ENCODE peak calls at places on chromosomes 5 and 9, in five cellular contexts. B is pancreas, R is breast epithelium, Z is uterus, U is epithelial cell of esophagus. J is an unnamed sample.

GRCh38 chr9:36503172-36504153 is 69.2 kb upstream of the MELK start:
- DNase-seq in Z (no peak), R (no peak), U (no peak), B (no peak), J (no peak)

GRCh38 chr9:123320814-123321213 is 35.2 kb upstream of the CRB2 start:
- DNase-seq in U (no peak), B (no peak), R (no peak), Z (no peak), J (no peak)

GRCh38 chr5:44011518-44011917 is 377.7 kb downstream of the FGF10 start:
- DNase-seq in R (no peak), Z (no peak), B (no peak), U (no peak), J (no peak)

GRCh38 chr5:141879941-141880738 is 1.9 kb upstream of the PCDH1 start:
- DNase-seq in Z (no peak), B (no peak), R (no peak), U (no peak), J (peak)

GRCh38 chr5:64637837-64638443 is 52.4 kb upstream of the SHISAL2B start:
- DNase-seq in Z (no peak), R (no peak), U (no peak), B (no peak), J (no peak)

GRCh38 chr5:35058395-35058794 is 10.6 kb upstream of the AGXT2 start:
- DNase-seq in Z (no peak), U (no peak), B (no peak), R (no peak), J (no peak)

GRCh38 chr5:55982957-55983381 is 11.8 kb downstream of the IL6ST start:
- DNase-seq in U (peak), B (no peak), Z (no peak), R (no peak), J (no peak)

GRCh38 chr5:19564036-19564435 is 424.0 kb downstream of the CDH18 start:
- DNase-seq in Z (no peak), R (no peak), U (no peak), B (no peak), J (no peak)

GRCh38 chr9:13213337-13213736 is 66.2 kb downstream of the MPDZ start:
- DNase-seq in Z (no peak), R (no peak), U (peak), B (no peak), J (no peak)

GRCh38 chr9:88460583-88461332 is 72.5 kb downstream of the SPIN1 start:
- DNase-seq in R (no peak), Z (no peak), U (peak), B (no peak), J (no peak)

GRCh38 chr9:89175739-89176360 is 2.8 kb downstream of the SHC3 start:
- DNase-seq in Z (no peak), B (no peak), R (no peak), U (no peak), J (no peak)

GRCh38 chr5:107670028-107670926 is 460 bp downstream of the EFNA5 start:
- DNase-seq in B (peak), Z (no peak), U (peak), R (no peak), J (peak)

GRCh38 chr5:15885156-15885555 is 294.4 kb downstream of the MARCHF11 start:
- DNase-seq in U (peak), R (no peak), Z (no peak), B (no peak), J (no peak)

GRCh38 chr5:138778234-138778633 is 25.0 kb downstream of the CTNNA1 start:
- DNase-seq in U (no peak), R (no peak), B (no peak), Z (no peak), J (no peak)

GRCh38 chr5:73751254-73751914 is 125.4 kb downstream of the ARHGEF28 start:
- DNase-seq in B (no peak), R (no peak), U (no peak), Z (no peak), J (no peak)

GRCh38 chr5:92328584-92329259 is 945.6 kb upstream of the ARRDC3 start:
- DNase-seq in R (no peak), U (no peak), B (no peak), Z (no peak), J (no peak)

GRCh38 chr9:91992636-91993035 is 42.6 kb upstream of the ROR2 start:
- DNase-seq in U (no peak), B (no peak), Z (no peak), R (no peak), J (no peak)

GRCh38 chr9:75238311-75238976 is 150.1 kb downstream of the OSTF1 start:
- DNase-seq in U (peak), R (no peak), B (peak), Z (no peak), J (peak)

GRCh38 chr5:138245717-138246116 is 28.7 kb downstream of the GFRA3 start:
- DNase-seq in R (no peak), B (no peak), U (no peak), Z (no peak), J (no peak)

GRCh38 chr9:117535439-117535838 is 120.6 kb upstream of the ASTN2 start:
- DNase-seq in Z (no peak), U (no peak), B (no peak), R (no peak), J (no peak)

GRCh38 chr9:33082135-33082534 is 5.7 kb upstream of the SMU1 start:
- DNase-seq in Z (no peak), B (no peak), U (no peak), R (no peak), J (no peak)

GRCh38 chr9:88056876-88057275 is 81.4 kb downstream of the SPATA31C2 start:
- DNase-seq in R (no peak), Z (no peak), B (no peak), U (peak), J (no peak)

GRCh38 chr5:163695817-163696216 is 190.4 kb downstream of the MAT2B start:
- DNase-seq in U (no peak), Z (no peak), R (no peak), B (no peak), J (no peak)

DNA sequence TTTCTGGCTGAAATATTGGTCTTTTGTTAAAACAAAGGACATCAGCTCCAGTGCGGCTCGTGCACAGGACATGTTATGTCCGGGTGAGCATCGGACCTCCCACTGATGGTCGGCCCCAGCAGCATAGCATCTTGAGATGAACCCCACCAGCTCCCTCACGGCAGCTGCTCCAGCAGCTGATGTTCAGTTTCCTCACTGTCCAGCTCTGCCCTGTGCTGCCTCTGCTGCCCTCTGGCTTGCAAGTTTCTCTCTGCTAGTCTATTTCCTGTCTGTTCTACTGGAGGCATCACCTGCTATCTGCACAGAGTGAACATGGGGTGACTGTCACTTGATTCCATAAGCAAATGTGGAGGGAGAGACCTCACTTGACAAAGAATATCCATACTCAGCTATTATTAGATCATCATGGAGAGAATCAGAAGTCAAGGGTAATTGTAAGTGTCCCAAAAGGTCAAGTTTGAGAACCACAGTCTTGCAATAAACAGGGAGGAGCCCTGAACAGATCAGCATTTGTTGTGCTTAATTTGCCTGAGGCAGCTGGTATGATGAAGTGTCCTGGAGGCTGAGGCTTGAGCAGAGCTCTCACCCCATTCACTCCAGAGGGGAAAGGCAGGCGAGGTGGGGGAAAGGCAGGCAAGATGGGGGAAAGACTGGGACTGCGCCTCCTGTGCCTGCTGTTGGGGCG is 702.8 kb downstream of the SEMA5A start:
- DNase-seq in B (no peak), Z (no peak), U (peak), R (no peak), J (no peak)
- TF ChIP-seq CTCF in B (no peak), Z (no peak), U (peak), R (no peak), J (no peak)

GRCh38 chr9:126388964-126389363 is 62.3 kb downstream of the MVB12B start:
- DNase-seq in U (no peak), Z (no peak), R (no peak), B (no peak), J (no peak)

GRCh38 chr9:126386814-126387213 is 60.2 kb downstream of the MVB12B start:
- DNase-seq in U (no peak), Z (no peak), R (no peak), B (no peak), J (no peak)

GRCh38 chr9:126383395-126384104 is 56.9 kb downstream of the MVB12B start:
- DNase-seq in Z (no peak), U (no peak), R (no peak), B (no peak), J (no peak)

GRCh38 chr9:126384926-126385325 is 58.3 kb downstream of the MVB12B start:
- DNase-seq in Z (no peak), R (no peak), B (no peak), U (no peak), J (no peak)

GRCh38 chr9:126386088-126386487 is 59.5 kb downstream of the MVB12B start:
- DNase-seq in U (peak), Z (no peak), R (no peak), B (no peak), J (no peak)
- TF ChIP-seq CTCF in U (peak), Z (no peak), R (no peak), B (no peak), J (no peak)

GRCh38 chr5:156951354-156951753 is 11.7 kb downstream of the TIMD4 start:
- DNase-seq in R (no peak), Z (no peak), U (no peak), B (no peak), J (no peak)
- TF ChIP-seq CTCF in R (no peak), Z (no peak), U (no peak), B (no peak), J (no peak)

GRCh38 chr9:120868339-120868675 is 8.7 kb downstream of the PHF19 start:
- DNase-seq in R (no peak), U (no peak), B (no peak), Z (no peak), J (no peak)
- TF ChIP-seq CTCF in R (peak), U (peak), B (no peak), Z (no peak), J (no peak)

GRCh38 chr9:114278881-114279570 is 43.9 kb upstream of the ORM1 start:
- DNase-seq in Z (peak), R (no peak), B (no peak), U (peak), J (no peak)
- TF ChIP-seq CTCF in Z (no peak), R (no peak), B (no peak), U (peak), J (no peak)

DNA sequence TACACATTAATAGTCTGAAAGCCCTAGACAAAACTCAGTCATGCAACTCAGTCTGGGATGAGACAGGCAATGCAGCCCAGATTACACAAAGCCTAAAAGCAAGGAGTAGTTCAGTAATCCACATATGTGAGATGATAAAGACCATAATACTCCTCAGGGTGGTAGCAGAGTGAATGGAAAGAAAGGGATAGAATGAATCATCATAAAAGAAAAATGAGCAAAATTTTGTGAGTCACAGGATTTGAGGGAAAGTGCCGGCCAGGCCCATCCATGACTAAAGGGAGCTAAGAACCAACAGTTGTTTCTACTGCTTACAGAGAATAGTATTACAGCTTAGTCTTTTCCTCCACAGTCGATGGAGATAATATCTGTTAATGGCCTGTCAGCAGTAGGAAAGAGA is 90.0 kb upstream of the POU5F2 start:
- DNase-seq in B (no peak), R (no peak), U (peak), Z (no peak), J (no peak)
- TF ChIP-seq CTCF in B (no peak), R (no peak), U (no peak), Z (no peak), J (no peak)

DNA sequence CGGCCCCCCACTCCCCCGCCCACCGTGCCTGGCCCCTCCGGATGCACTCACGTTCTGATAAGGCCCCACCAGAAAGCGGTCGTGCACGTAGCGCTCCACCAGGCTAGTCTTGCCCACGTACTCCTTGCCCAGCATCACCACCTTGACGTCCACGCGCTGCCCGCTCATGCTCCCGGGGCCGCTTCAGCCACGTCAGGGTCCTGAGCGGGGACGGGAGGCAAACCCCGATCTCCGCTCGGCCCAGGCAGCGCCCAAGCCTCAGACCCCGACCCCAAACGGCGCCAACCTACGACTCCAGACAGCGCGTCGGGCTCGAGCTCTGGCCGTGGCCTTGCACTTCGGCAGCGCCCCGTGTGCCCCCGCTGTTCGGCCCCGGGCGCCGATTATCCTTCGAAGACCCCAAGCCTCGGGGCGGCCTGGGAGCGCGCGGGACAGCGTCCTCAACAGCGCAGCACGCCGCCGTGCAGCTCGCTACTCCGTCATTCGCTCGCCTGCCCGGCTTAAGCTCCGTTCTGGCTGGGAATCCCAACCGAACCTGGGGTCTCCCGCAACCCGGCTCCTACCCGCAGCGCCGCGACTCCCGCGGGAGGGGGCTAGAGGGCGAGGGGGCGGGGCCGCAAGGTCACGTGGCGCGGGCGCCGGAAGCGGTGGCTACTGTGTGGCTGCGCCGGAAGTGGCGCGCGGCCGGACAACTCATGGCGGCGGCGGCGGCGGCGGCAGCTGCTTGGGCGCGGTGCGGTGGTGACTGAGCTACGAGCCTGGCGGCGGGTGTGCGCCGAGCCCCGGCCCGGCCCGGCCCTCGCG is at the start of the genes PRELID1 and RAB24:
- DNase-seq in U (peak), R (peak), B (peak), Z (peak), J (peak)
- TF ChIP-seq CTCF in U (peak), R (no peak), B (no peak), Z (peak), J (no peak)

GRCh38 chr5:119071573-119071874 is 637 bp downstream of the DMXL1 start:
- DNase-seq in U (no peak), Z (no peak), R (no peak), B (no peak), J (no peak)
- TF ChIP-seq CTCF in U (no peak), Z (no peak), R (no peak), B (no peak), J (no peak)

DNA sequence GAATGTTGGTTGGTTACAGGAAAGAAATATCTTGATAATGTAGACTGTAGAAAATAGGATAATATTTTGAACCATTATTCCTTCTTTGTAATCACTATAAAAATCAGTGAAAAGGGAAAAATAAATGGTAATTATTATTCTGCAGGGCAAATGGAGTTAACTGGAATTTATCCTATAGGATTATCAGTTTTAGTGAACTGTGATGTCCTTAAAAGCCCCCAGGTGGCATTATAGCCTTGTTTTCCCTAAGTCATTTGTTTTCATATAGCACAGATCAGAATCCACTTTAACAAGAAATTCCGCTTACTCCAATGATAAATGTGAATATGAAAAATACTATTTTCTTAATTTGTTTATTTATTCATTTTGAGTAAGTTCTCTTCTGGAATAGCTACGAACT is 26.2 kb upstream of the WDR41 start:
- DNase-seq in Z (no peak), R (no peak), U (peak), B (no peak), J (no peak)
- TF ChIP-seq CTCF in Z (no peak), R (no peak), U (peak), B (no peak), J (no peak)

J was measured in mesothelial cell of epicardium.